ENCODE peak calls at places on chromosome 1, in six cellular contexts. One of them, this sample, is unnamed.
A peak's percentile ranks its signal among the peaks of the same experiment; 100 is the strongest.

GRCh38 chr1:240608707-240609106 is 3.2 kb downstream of the GREM2 start:
- DNase-seq in central memory CD8-positive, alpha-beta T cell: no peak
- DNase-seq in HuH-7: no peak
- DNase-seq in endothelial cell: peak; percentile 22
- DNase-seq in heart left ventricle: no peak
- DNase-seq in T-helper 2 cell: no peak
- DNase-seq in this sample: no peak

GRCh38 chr1:204331275-204331674 is 28.5 kb downstream of the PLEKHA6 start:
- DNase-seq in central memory CD8-positive, alpha-beta T cell: no peak
- DNase-seq in HuH-7: no peak
- DNase-seq in endothelial cell: no peak
- DNase-seq in heart left ventricle: no peak
- DNase-seq in T-helper 2 cell: no peak
- DNase-seq in this sample: no peak

GRCh38 chr1:44606701-44607281 is 67.5 kb downstream of the TMEM53 start:
- DNase-seq in central memory CD8-positive, alpha-beta T cell: no peak
- DNase-seq in HuH-7: no peak
- DNase-seq in endothelial cell: no peak
- DNase-seq in heart left ventricle: no peak
- DNase-seq in T-helper 2 cell: no peak
- DNase-seq in this sample: no peak

GRCh38 chr1:81838600-81839218 is 38.0 kb downstream of the ADGRL2 start:
- DNase-seq in central memory CD8-positive, alpha-beta T cell: no peak
- DNase-seq in HuH-7: no peak
- DNase-seq in endothelial cell: no peak
- DNase-seq in heart left ventricle: no peak
- DNase-seq in T-helper 2 cell: no peak
- DNase-seq in this sample: no peak

GRCh38 chr1:22832414-22832786 is 121.8 kb downstream of the EPHB2 start:
- DNase-seq in central memory CD8-positive, alpha-beta T cell: no peak
- DNase-seq in HuH-7: no peak
- DNase-seq in endothelial cell: no peak
- DNase-seq in heart left ventricle: no peak
- DNase-seq in T-helper 2 cell: no peak
- DNase-seq in this sample: no peak

GRCh38 chr1:167611983-167612382 is 18.0 kb upstream of the RCSD1 start:
- DNase-seq in central memory CD8-positive, alpha-beta T cell: no peak
- DNase-seq in HuH-7: no peak
- DNase-seq in endothelial cell: no peak
- DNase-seq in heart left ventricle: no peak
- DNase-seq in T-helper 2 cell: no peak
- DNase-seq in this sample: no peak

GRCh38 chr1:29974345-29974744 is 738.0 kb downstream of the PTPRU start:
- DNase-seq in central memory CD8-positive, alpha-beta T cell: no peak
- DNase-seq in HuH-7: no peak
- DNase-seq in endothelial cell: no peak
- DNase-seq in heart left ventricle: no peak
- DNase-seq in T-helper 2 cell: no peak
- DNase-seq in this sample: peak; percentile 94

GRCh38 chr1:192788184-192788583 is 20.7 kb upstream of the RGS2 start:
- DNase-seq in central memory CD8-positive, alpha-beta T cell: no peak
- DNase-seq in HuH-7: no peak
- DNase-seq in endothelial cell: peak; percentile 26
- DNase-seq in heart left ventricle: peak; percentile 27
- DNase-seq in T-helper 2 cell: no peak
- DNase-seq in this sample: no peak

GRCh38 chr1:222239130-222239529 is 308.8 kb downstream of the HHIPL2 start:
- DNase-seq in central memory CD8-positive, alpha-beta T cell: no peak
- DNase-seq in HuH-7: no peak
- DNase-seq in endothelial cell: no peak
- DNase-seq in heart left ventricle: no peak
- DNase-seq in T-helper 2 cell: no peak
- DNase-seq in this sample: no peak

GRCh38 chr1:163069142-163069541 is at the start of gene RGS4:
- DNase-seq in central memory CD8-positive, alpha-beta T cell: no peak
- DNase-seq in HuH-7: no peak
- DNase-seq in endothelial cell: peak; percentile 65
- DNase-seq in heart left ventricle: peak; percentile 64
- DNase-seq in T-helper 2 cell: no peak
- DNase-seq in this sample: peak; percentile 82

GRCh38 chr1:165116732-165117131 is 239.8 kb downstream of the LMX1A start:
- DNase-seq in central memory CD8-positive, alpha-beta T cell: no peak
- DNase-seq in HuH-7: no peak
- DNase-seq in endothelial cell: no peak
- DNase-seq in heart left ventricle: no peak
- DNase-seq in T-helper 2 cell: no peak
- DNase-seq in this sample: no peak

GRCh38 chr1:91502882-91503184 is 2.2 kb downstream of the CDC7 start:
- DNase-seq in central memory CD8-positive, alpha-beta T cell: no peak
- DNase-seq in HuH-7: no peak
- DNase-seq in endothelial cell: no peak
- DNase-seq in heart left ventricle: no peak
- DNase-seq in T-helper 2 cell: no peak
- DNase-seq in this sample: no peak

This sample was measured in iPS DF 19.7.